ENCODE peak calls at places on chromosomes 13 and 19, in ten cellular contexts. One of them, this sample, is unnamed.

GRCh38 chr13:25172303-25172630 is 179 bp upstream of the AMER2 start:
- DNase-seq in body of pancreas: no peak
- DNase-seq in Peyer's patch: no peak
- DNase-seq in GM12891: no peak
- DNase-seq in adrenal gland: no peak
- DNase-seq in breast epithelium: no peak
- DNase-seq in esophagus muscularis mucosa: peak; percentile 72
- DNase-seq in IMR-90: no peak
- DNase-seq in HCT116: no peak
- DNase-seq in A549: no peak
- DNase-seq in this sample: no peak

GRCh38 chr13:109859898-109860297 is 73.5 kb upstream of the IRS2 start:
- DNase-seq in body of pancreas: no peak
- DNase-seq in Peyer's patch: no peak
- DNase-seq in GM12891: no peak
- DNase-seq in adrenal gland: no peak
- DNase-seq in breast epithelium: no peak
- DNase-seq in esophagus muscularis mucosa: peak; percentile 70
- DNase-seq in IMR-90: no peak
- DNase-seq in HCT116: no peak
- DNase-seq in A549: no peak
- DNase-seq in this sample: no peak

GRCh38 chr19:3721131-3721899 is 13.1 kb downstream of the TJP3 start:
- DNase-seq in body of pancreas: peak; percentile 96
- DNase-seq in Peyer's patch: peak; percentile 97
- DNase-seq in GM12891: peak; percentile 94
- DNase-seq in adrenal gland: peak; percentile 86
- DNase-seq in breast epithelium: peak; percentile 91
- DNase-seq in esophagus muscularis mucosa: no peak
- DNase-seq in IMR-90: peak; percentile 75
- DNase-seq in HCT116: peak; percentile 95
- DNase-seq in A549: peak; percentile 91
- DNase-seq in this sample: peak; percentile 83

GRCh38 chr19:54905908-54906511 is at the start of gene NCR1:
- DNase-seq in body of pancreas: no peak
- DNase-seq in Peyer's patch: peak; percentile 46
- DNase-seq in GM12891: no peak
- DNase-seq in adrenal gland: peak; percentile 24
- DNase-seq in breast epithelium: no peak
- DNase-seq in esophagus muscularis mucosa: no peak
- DNase-seq in IMR-90: no peak
- DNase-seq in HCT116: no peak
- DNase-seq in A549: no peak
- DNase-seq in this sample: no peak

GRCh38 chr13:71591380-71591779 is 275.6 kb downstream of the DACH1 start:
- DNase-seq in body of pancreas: no peak
- DNase-seq in Peyer's patch: no peak
- DNase-seq in GM12891: no peak
- DNase-seq in adrenal gland: no peak
- DNase-seq in breast epithelium: no peak
- DNase-seq in esophagus muscularis mucosa: no peak
- DNase-seq in IMR-90: no peak
- DNase-seq in HCT116: no peak
- DNase-seq in A549: no peak
- DNase-seq in this sample: no peak

GRCh38 chr13:91664036-91664435 is 265.6 kb downstream of the GPC5 start:
- DNase-seq in body of pancreas: no peak
- DNase-seq in Peyer's patch: no peak
- DNase-seq in GM12891: no peak
- DNase-seq in adrenal gland: no peak
- DNase-seq in breast epithelium: no peak
- DNase-seq in esophagus muscularis mucosa: no peak
- DNase-seq in IMR-90: peak; percentile 35
- DNase-seq in HCT116: no peak
- DNase-seq in A549: no peak
- DNase-seq in this sample: no peak

GRCh38 chr19:518292-519231 is 11.3 kb downstream of the TPGS1 start:
- DNase-seq in body of pancreas: no peak
- DNase-seq in Peyer's patch: no peak
- DNase-seq in GM12891: no peak
- DNase-seq in adrenal gland: no peak
- DNase-seq in breast epithelium: no peak
- DNase-seq in esophagus muscularis mucosa: no peak
- DNase-seq in IMR-90: peak; percentile 63
- DNase-seq in HCT116: no peak
- DNase-seq in A549: no peak
- DNase-seq in this sample: no peak

GRCh38 chr19:33306853-33307792 is 4.8 kb upstream of the CEBPA start:
- DNase-seq in body of pancreas: peak; percentile 85
- DNase-seq in Peyer's patch: peak; percentile 42
- DNase-seq in GM12891: no peak
- DNase-seq in adrenal gland: no peak
- DNase-seq in breast epithelium: no peak
- DNase-seq in esophagus muscularis mucosa: no peak
- DNase-seq in IMR-90: no peak
- DNase-seq in HCT116: no peak
- DNase-seq in A549: no peak
- DNase-seq in this sample: no peak

GRCh38 chr19:31470952-31471351 is 121.7 kb upstream of the TSHZ3 start:
- DNase-seq in body of pancreas: no peak
- DNase-seq in Peyer's patch: no peak
- DNase-seq in GM12891: no peak
- DNase-seq in adrenal gland: no peak
- DNase-seq in breast epithelium: no peak
- DNase-seq in esophagus muscularis mucosa: peak; percentile 66
- DNase-seq in IMR-90: no peak
- DNase-seq in HCT116: no peak
- DNase-seq in A549: no peak
- DNase-seq in this sample: no peak

GRCh38 chr13:33109801-33110200 is 93.6 kb downstream of the KL start:
- DNase-seq in body of pancreas: no peak
- DNase-seq in Peyer's patch: no peak
- DNase-seq in GM12891: no peak
- DNase-seq in adrenal gland: no peak
- DNase-seq in breast epithelium: no peak
- DNase-seq in esophagus muscularis mucosa: no peak
- DNase-seq in IMR-90: no peak
- DNase-seq in HCT116: no peak
- DNase-seq in A549: peak; percentile 15
- DNase-seq in this sample: no peak

GRCh38 chr19:50926144-50926543 is 14.9 kb upstream of the KLK4 start:
- DNase-seq in body of pancreas: no peak
- DNase-seq in Peyer's patch: no peak
- DNase-seq in GM12891: no peak
- DNase-seq in adrenal gland: no peak
- DNase-seq in breast epithelium: no peak
- DNase-seq in esophagus muscularis mucosa: no peak
- DNase-seq in IMR-90: no peak
- DNase-seq in HCT116: no peak
- DNase-seq in A549: no peak
- DNase-seq in this sample: no peak

GRCh38 chr13:40317980-40318327 is 348.5 kb downstream of the FOXO1 start:
- DNase-seq in body of pancreas: no peak
- DNase-seq in Peyer's patch: no peak
- DNase-seq in GM12891: no peak
- DNase-seq in adrenal gland: no peak
- DNase-seq in breast epithelium: no peak
- DNase-seq in esophagus muscularis mucosa: peak; percentile 26
- DNase-seq in IMR-90: no peak
- DNase-seq in HCT116: no peak
- DNase-seq in A549: no peak
- DNase-seq in this sample: no peak

DNA sequence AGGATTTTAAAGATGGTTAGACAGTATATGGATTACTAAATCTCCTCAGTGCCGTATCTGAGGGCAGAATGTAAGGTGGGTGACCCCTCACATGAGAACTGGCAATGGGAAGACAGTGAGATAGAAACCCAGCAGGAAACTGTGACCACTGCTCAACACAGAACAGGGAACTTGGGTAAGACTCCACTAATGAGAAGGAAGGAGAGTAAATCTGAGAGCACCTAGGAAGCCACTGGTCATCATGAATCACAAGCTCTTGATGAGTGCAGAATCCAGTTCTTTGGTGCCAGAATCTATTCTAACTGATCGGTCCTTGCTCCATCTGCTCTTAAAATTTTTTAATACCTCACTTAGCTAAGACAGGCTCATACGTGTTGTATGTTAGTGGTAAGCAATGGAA is 261.8 kb downstream of the KLF12 start:
- DNase-seq in body of pancreas: no peak
- DNase-seq in Peyer's patch: no peak
- DNase-seq in GM12891: no peak
- DNase-seq in adrenal gland: no peak
- DNase-seq in breast epithelium: no peak
- DNase-seq in esophagus muscularis mucosa: no peak
- DNase-seq in IMR-90: peak; percentile 36
- DNase-seq in HCT116: no peak
- DNase-seq in A549: no peak
- DNase-seq in this sample: no peak
- TF ChIP-seq POLR2A in body of pancreas: no peak
- TF ChIP-seq POLR2A in Peyer's patch: no peak
- TF ChIP-seq POLR2A in GM12891: no peak
- TF ChIP-seq POLR2A in adrenal gland: no peak
- TF ChIP-seq POLR2A in breast epithelium: no peak
- TF ChIP-seq POLR2A in esophagus muscularis mucosa: no peak
- TF ChIP-seq POLR2A in IMR-90: no peak
- TF ChIP-seq POLR2A in HCT116: no peak
- TF ChIP-seq POLR2A in A549: no peak
- TF ChIP-seq POLR2A in this sample: no peak

DNA sequence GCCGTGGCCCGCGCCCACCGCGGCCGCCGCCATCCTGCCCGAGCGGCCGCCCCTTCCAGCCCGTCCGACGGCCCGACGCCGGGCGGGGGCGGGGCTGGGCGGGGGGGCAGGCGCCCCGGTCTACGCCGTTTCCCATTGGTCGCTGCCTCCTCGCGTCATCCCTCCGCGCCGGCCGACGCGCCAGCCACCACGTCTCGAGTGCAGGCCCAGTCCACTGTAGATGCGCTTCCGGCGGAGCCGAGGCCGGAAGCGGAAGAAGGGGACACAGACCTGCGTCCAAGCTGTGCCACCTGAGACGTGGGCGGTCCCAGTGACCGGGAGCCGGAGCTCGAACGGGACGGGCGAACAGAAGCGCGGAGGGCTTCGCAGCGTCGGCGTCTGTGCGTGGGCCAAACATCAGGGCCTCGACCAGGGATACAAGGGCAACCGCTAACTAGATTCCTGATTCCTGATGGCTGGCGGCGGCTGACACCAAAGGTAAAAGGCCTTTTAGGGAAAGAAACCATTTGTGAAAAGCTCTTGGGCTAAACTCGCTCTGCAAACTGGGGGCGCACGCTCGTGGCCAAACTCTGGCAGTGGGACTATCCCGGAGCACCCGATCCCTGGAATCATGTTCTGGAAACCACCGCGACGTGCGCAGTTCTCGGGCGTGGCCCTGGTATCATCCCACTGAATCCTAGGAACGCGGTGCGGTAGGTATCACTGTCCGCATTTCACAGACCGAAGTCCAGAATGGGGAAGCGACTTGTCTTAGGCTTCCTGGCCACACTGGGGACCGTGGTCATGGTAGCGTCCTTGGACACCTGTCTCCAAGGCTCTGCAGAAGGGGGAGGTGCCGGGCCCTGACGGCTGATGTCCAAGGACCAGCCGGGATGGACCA is at the start of gene SLC35E1:
- DNase-seq in body of pancreas: peak; percentile 98
- DNase-seq in Peyer's patch: peak; percentile 97
- DNase-seq in GM12891: peak; percentile 100
- DNase-seq in adrenal gland: peak; percentile 96
- DNase-seq in breast epithelium: peak; percentile 97
- DNase-seq in esophagus muscularis mucosa: peak; percentile 99
- DNase-seq in IMR-90: peak; percentile 94
- DNase-seq in HCT116: peak; percentile 96
- DNase-seq in A549: peak; percentile 95
- DNase-seq in this sample: peak; percentile 100
- TF ChIP-seq POLR2A in body of pancreas: peak; percentile 87
- TF ChIP-seq POLR2A in Peyer's patch: peak; percentile 83
- TF ChIP-seq POLR2A in GM12891: peak; percentile 92
- TF ChIP-seq POLR2A in adrenal gland: peak; percentile 93
- TF ChIP-seq POLR2A in breast epithelium: peak; percentile 67
- TF ChIP-seq POLR2A in esophagus muscularis mucosa: peak; percentile 51
- TF ChIP-seq POLR2A in IMR-90: peak; percentile 88
- TF ChIP-seq POLR2A in HCT116: peak; percentile 83
- TF ChIP-seq POLR2A in A549: peak; percentile 69
- TF ChIP-seq POLR2A in this sample: peak; percentile 74

GRCh38 chr19:41297628-41298326 is 12.2 kb upstream of the CCDC97 start:
- DNase-seq in body of pancreas: peak; percentile 43
- DNase-seq in Peyer's patch: peak; percentile 91
- DNase-seq in GM12891: peak; percentile 75
- DNase-seq in adrenal gland: no peak
- DNase-seq in breast epithelium: no peak
- DNase-seq in esophagus muscularis mucosa: no peak
- DNase-seq in IMR-90: no peak
- DNase-seq in HCT116: no peak
- DNase-seq in A549: no peak
- DNase-seq in this sample: no peak
- TF ChIP-seq POLR2A in body of pancreas: no peak
- TF ChIP-seq POLR2A in Peyer's patch: no peak
- TF ChIP-seq POLR2A in GM12891: peak; percentile 64
- TF ChIP-seq POLR2A in adrenal gland: no peak
- TF ChIP-seq POLR2A in breast epithelium: no peak
- TF ChIP-seq POLR2A in esophagus muscularis mucosa: no peak
- TF ChIP-seq POLR2A in IMR-90: no peak
- TF ChIP-seq POLR2A in HCT116: no peak
- TF ChIP-seq POLR2A in A549: no peak
- TF ChIP-seq POLR2A in this sample: no peak

DNA sequence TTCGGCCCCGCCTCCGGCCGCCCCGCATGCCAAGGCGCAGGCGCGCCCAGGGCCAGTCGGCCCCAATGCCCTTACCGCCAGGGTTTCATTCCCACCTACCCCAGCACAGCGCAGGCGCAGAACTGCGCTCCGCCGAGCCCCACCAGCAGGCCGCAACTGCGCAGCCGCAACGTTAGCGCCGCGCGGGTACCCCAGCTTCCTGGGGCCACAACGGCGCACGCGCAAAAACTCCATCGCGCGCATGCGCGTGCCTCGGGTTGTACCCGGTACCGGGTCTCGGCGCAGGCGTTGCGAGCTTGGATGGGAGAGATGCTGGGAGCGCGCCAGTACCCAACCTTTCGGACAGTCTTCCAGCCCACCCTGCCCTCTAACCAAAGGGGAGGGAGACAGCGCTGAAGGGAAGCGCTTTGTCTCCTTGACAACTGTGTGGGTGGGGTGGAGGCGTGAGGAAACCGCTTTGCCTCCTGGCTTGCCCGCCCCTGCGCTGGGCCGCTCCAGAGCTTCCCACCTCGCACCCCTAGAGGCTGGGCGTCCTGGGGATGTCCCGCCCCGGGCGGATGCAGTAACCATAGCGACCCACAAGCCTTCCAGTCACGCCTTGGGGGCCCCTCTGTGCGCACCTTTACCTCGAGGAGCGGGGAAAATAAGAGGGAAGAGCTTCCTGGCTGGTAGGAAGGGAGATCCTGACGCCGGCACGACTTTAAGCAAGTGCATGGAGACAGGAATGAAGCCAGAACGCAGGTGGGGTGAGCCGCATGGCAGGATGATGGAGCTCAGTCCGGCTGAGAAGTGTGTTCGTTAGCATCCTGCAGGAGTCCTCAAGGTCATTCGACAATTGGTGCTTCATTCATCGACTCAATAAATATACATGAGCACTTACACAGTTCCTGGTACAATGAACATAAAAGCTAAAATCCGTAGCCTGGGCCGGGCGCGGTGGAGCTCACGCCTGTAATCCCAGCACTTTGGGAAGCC is 525 bp upstream of the MYPOP start:
- DNase-seq in body of pancreas: peak; percentile 98
- DNase-seq in Peyer's patch: peak; percentile 99
- DNase-seq in GM12891: peak; percentile 100
- DNase-seq in adrenal gland: peak; percentile 98
- DNase-seq in breast epithelium: peak; percentile 96
- DNase-seq in esophagus muscularis mucosa: peak; percentile 97
- DNase-seq in IMR-90: peak; percentile 96
- DNase-seq in HCT116: peak; percentile 92
- DNase-seq in A549: peak; percentile 98
- DNase-seq in this sample: peak; percentile 99
- TF ChIP-seq POLR2A in body of pancreas: peak; percentile 73
- TF ChIP-seq POLR2A in Peyer's patch: peak; percentile 63
- TF ChIP-seq POLR2A in GM12891: peak; percentile 58
- TF ChIP-seq POLR2A in adrenal gland: no peak
- TF ChIP-seq POLR2A in breast epithelium: peak; percentile 49
- TF ChIP-seq POLR2A in esophagus muscularis mucosa: peak; percentile 25
- TF ChIP-seq POLR2A in IMR-90: no peak
- TF ChIP-seq POLR2A in HCT116: peak; percentile 61
- TF ChIP-seq POLR2A in A549: peak; percentile 94
- TF ChIP-seq POLR2A in this sample: peak; percentile 69